ENCODE peak calls at places on chromosomes 16 and 17, in six cellular contexts. E is heart right ventricle; D is keratinocyte; W is PC-3; J is heart left ventricle; Q is activated CD8-positive, alpha-beta T cell treated with anti-CD3 and anti-CD28 coated beads for 36 hours. O is an unnamed sample.
A peak's percentile ranks its signal among the peaks of the same experiment; 100 is the strongest.

GRCh38 chr17:21296097-21297025 is 11.8 kb downstream of the MAP2K3 start:
- DNase-seq in E (no peak), D (no peak), W (no peak), J (peak; percentile 66), Q (no peak), O (no peak)

GRCh38 chr17:17913695-17914332 is 58.4 kb downstream of the TOM1L2 start:
- DNase-seq in E (peak; percentile 60), D (peak; percentile 95), W (peak; percentile 96), J (peak; percentile 72), Q (peak; percentile 72), O (no peak)

GRCh38 chr17:52106638-52107261 is 51.8 kb downstream of the CA10 start:
- DNase-seq in E (peak; percentile 8), D (no peak), W (peak; percentile 77), J (no peak), Q (peak; percentile 65), O (peak; percentile 46)

GRCh38 chr17:20242271-20242670 is 225.1 kb downstream of the LGALS9B start:
- DNase-seq in E (no peak), D (no peak), W (no peak), J (no peak), Q (no peak), O (no peak)

GRCh38 chr17:7223375-7223774 is 3.6 kb downstream of the ACADVL start:
- DNase-seq in E (no peak), D (no peak), W (no peak), J (no peak), Q (no peak), O (no peak)

GRCh38 chr17:70336411-70336810 is 167.1 kb downstream of the KCNJ2 start:
- DNase-seq in E (no peak), D (no peak), W (no peak), J (no peak), Q (no peak), O (no peak)

GRCh38 chr16:20933589-20933988 is 33.0 kb downstream of the LYRM1 start:
- DNase-seq in E (no peak), D (no peak), W (no peak), J (no peak), Q (no peak), O (no peak)

GRCh38 chr16:78932395-78932794 is 668.1 kb downstream of the MAF start:
- DNase-seq in E (no peak), D (no peak), W (no peak), J (no peak), Q (no peak), O (no peak)

GRCh38 chr16:1974157-1975070 is 2.6 kb downstream of the TBL3 start:
- DNase-seq in E (no peak), D (no peak), W (no peak), J (no peak), Q (no peak), O (no peak)

GRCh38 chr16:55466209-55466608 is 12.8 kb upstream of the MMP2 start:
- DNase-seq in E (no peak), D (no peak), W (no peak), J (no peak), Q (no peak), O (no peak)

GRCh38 chr16:4169415-4169814 is 53.2 kb upstream of the ADCY9 start:
- DNase-seq in E (no peak), D (no peak), W (no peak), J (peak; percentile 7), Q (no peak), O (no peak)

GRCh38 chr16:48913384-48913783 is 303.4 kb upstream of the N4BP1 start:
- DNase-seq in E (no peak), D (no peak), W (no peak), J (no peak), Q (no peak), O (no peak)

GRCh38 chr17:72826602-72827001 is 265.9 kb downstream of the SLC39A11 start:
- DNase-seq in E (no peak), D (peak; percentile 23), W (peak; percentile 63), J (no peak), Q (no peak), O (no peak)

GRCh38 chr17:75720656-75721462 is at the start of gene ITGB4:
- DNase-seq in E (no peak), D (no peak), W (peak; percentile 96), J (no peak), Q (peak; percentile 63), O (peak; percentile 16)

GRCh38 chr17:36675250-36675649 is 73.9 kb downstream of the MRM1 start:
- DNase-seq in E (no peak), D (no peak), W (no peak), J (no peak), Q (peak; percentile 42), O (no peak)

GRCh38 chr17:50560931-50561750 is 626 bp downstream of the CACNA1G start:
- DNase-seq in E (no peak), D (no peak), W (no peak), J (no peak), Q (peak; percentile 24), O (no peak)

GRCh38 chr17:1110844-1111598 is 68.8 kb downstream of the ABR start:
- DNase-seq in E (peak; percentile 73), D (peak; percentile 57), W (peak; percentile 87), J (peak; percentile 84), Q (peak; percentile 58), O (no peak)

GRCh38 chr16:81627024-81627423 is 152.1 kb upstream of the PLCG2 start:
- DNase-seq in E (no peak), D (peak; percentile 60), W (no peak), J (no peak), Q (peak; percentile 34), O (no peak)

GRCh38 chr17:64315032-64315490 is 52.0 kb upstream of the TEX2 start:
- DNase-seq in E (peak; percentile 93), D (no peak), W (no peak), J (peak; percentile 93), Q (no peak), O (no peak)

GRCh38 chr16:75593308-75593707 is 27.1 kb downstream of the GABARAPL2 start:
- DNase-seq in E (no peak), D (no peak), W (no peak), J (no peak), Q (no peak), O (no peak)

GRCh38 chr17:82887255-82888164 is 47.7 kb upstream of the ZNF750 start:
- DNase-seq in E (no peak), D (no peak), W (no peak), J (peak; percentile 42), Q (no peak), O (no peak)

GRCh38 chr17:81888988-81889595 is 2.3 kb downstream of the ALYREF start:
- DNase-seq in E (peak; percentile 4), D (no peak), W (no peak), J (peak; percentile 33), Q (no peak), O (no peak)

GRCh38 chr17:34437188-34437587 is 74.2 kb upstream of the CCL1 start:
- DNase-seq in E (no peak), D (no peak), W (no peak), J (no peak), Q (no peak), O (no peak)

GRCh38 chr17:61397086-61397842 is 2.4 kb upstream of the TBX2 start:
- DNase-seq in E (no peak), D (no peak), W (no peak), J (peak; percentile 72), Q (no peak), O (no peak)
- TF ChIP-seq CTCF in E (no peak), D (no peak), W (no peak), J (no peak), Q (no peak), O (no peak)

DNA sequence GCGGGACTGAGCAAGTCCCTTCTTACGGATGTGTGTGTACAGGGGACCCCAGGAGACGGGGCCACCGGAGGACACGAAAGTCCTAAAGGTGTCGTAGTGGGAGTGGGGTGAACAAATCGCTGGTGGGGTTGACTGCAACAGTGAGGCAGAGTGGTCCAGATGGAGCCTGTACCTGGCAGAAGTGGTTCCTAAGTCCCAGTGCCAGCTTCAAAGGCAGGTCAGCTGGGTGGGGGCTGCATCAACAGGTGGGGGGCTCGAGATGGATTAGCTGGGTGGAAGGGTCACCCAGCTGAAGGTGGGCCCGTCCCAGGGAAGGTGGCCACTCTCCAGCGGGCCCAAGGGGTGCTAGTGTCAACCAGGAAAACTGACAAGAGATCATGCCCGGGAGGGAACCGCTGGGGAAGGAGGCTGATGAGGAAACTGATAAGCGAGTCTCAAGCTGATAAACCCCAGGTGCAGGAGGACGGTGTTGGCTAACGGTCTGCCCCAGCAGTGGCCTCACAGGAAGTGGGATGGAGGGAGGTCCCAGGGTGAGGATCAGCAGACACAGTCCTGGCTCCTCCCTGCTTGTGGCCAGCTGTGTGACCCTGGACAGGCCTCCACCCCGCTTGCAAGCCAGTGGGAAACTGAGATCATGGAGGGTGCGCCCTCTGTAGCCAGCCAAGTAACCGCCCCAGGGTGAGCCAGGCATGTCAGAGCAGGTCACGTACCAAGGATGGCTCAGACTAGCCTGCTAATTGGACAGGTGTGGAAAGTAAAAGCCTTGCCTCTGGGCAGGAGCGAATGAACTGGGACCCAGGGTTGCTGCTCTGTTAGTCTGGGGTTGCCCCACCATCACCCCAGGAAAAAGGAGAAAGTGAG is 1.0 kb downstream of the ORAI3 start:
- DNase-seq in E (peak; percentile 85), D (peak; percentile 98), W (peak; percentile 20), J (peak; percentile 86), Q (peak; percentile 79), O (peak; percentile 56)
- TF ChIP-seq CTCF in E (no peak), D (peak; percentile 47), W (no peak), J (peak; percentile 16), Q (no peak), O (no peak)

GRCh38 chr16:86819523-86819887 is 241.2 kb downstream of the FOXL1 start:
- DNase-seq in E (no peak), D (no peak), W (peak; percentile 8), J (no peak), Q (no peak), O (no peak)
- TF ChIP-seq CTCF in E (no peak), D (no peak), W (peak; percentile 28), J (peak; percentile 38), Q (no peak), O (no peak)

GRCh38 chr16:17921357-17921978 is 415.1 kb downstream of the NPIPA8 start:
- DNase-seq in E (no peak), D (no peak), W (peak; percentile 3), J (no peak), Q (peak; percentile 76), O (peak; percentile 53)
- TF ChIP-seq CTCF in E (peak; percentile 55), D (peak; percentile 73), W (peak; percentile 31), J (peak; percentile 35), Q (peak; percentile 65), O (peak; percentile 75)